ENCODE peak calls at places on chromosomes 16 and 17, in five cellular contexts. W is lower lobe of right lung, G is endothelial cell, F is prostate gland, P is bronchial epithelial cell. C is an unnamed sample.

GRCh38 chr16:19113577-19114358 is at the start of gene ITPRIPL2:
- DNase-seq in W (peak), G (peak), F (peak), P (peak), C (peak)

GRCh38 chr17:1226308-1226707 is 43.9 kb upstream of the BHLHA9 start:
- DNase-seq in W (no peak), G (no peak), F (no peak), P (no peak), C (no peak)

GRCh38 chr17:82985973-82986372 is 93.4 kb upstream of the METRNL start:
- DNase-seq in W (peak), G (no peak), F (no peak), P (no peak), C (no peak)

GRCh38 chr17:82358467-82359350 is at the start of gene TEX19:
- DNase-seq in W (no peak), G (no peak), F (no peak), P (no peak), C (peak)

GRCh38 chr17:31274252-31274651 is 22.8 kb downstream of the OMG start:
- DNase-seq in W (no peak), G (no peak), F (peak), P (peak), C (peak)

GRCh38 chr17:82373731-82374625 is 2.4 kb downstream of the UTS2R start:
- DNase-seq in W (peak), G (no peak), F (no peak), P (no peak), C (no peak)

GRCh38 chr16:72050769-72051464 is 3.4 kb upstream of the HP start:
- DNase-seq in W (no peak), G (no peak), F (no peak), P (peak), C (peak)

GRCh38 chr16:66364117-66364958 is 2.2 kb upstream of the CDH5 start:
- DNase-seq in W (peak), G (peak), F (peak), P (peak), C (no peak)

GRCh38 chr16:56632160-56632847 is at the start of gene MT1M:
- DNase-seq in W (peak), G (no peak), F (peak), P (no peak), C (no peak)

GRCh38 chr17:79248843-79249242 is 174.2 kb downstream of the ENGASE start:
- DNase-seq in W (no peak), G (no peak), F (no peak), P (no peak), C (no peak)

GRCh38 chr16:66240088-66240487 is 126.4 kb upstream of the CDH5 start:
- DNase-seq in W (no peak), G (no peak), F (no peak), P (no peak), C (no peak)

GRCh38 chr16:71540-72341 is 690 bp downstream of the RHBDF1 start:
- DNase-seq in W (peak), G (peak), F (peak), P (peak), C (peak)

GRCh38 chr17:57982452-57983170 is 5.4 kb downstream of the VEZF1 start:
- DNase-seq in W (no peak), G (no peak), F (no peak), P (no peak), C (no peak)

GRCh38 chr16:31157136-31157535 is 7.3 kb upstream of the PRSS36 start:
- DNase-seq in W (peak), G (no peak), F (no peak), P (no peak), C (no peak)

GRCh38 chr16:87017388-87018012 is 299.7 kb downstream of the C16orf95 start:
- DNase-seq in W (no peak), G (peak), F (no peak), P (peak), C (peak)

GRCh38 chr17:30005709-30006320 is 64.4 kb downstream of the EFCAB5 start:
- DNase-seq in W (no peak), G (no peak), F (no peak), P (peak), C (no peak)

GRCh38 chr17:82477934-82478333 is 19.4 kb downstream of the NARF start:
- DNase-seq in W (no peak), G (no peak), F (no peak), P (no peak), C (no peak)

GRCh38 chr17:82021728-82022309 is 859 bp downstream of the CENPX start:
- DNase-seq in W (no peak), G (no peak), F (no peak), P (no peak), C (no peak)

GRCh38 chr16:85820604-85821372 is 21.3 kb downstream of the COX4I1 start:
- DNase-seq in W (peak), G (no peak), F (no peak), P (peak), C (no peak)

GRCh38 chr17:77383613-77384608 is 243.1 kb downstream of the SEC14L1 start:
- DNase-seq in W (peak), G (no peak), F (peak), P (peak), C (peak)

GRCh38 chr16:10309271-10309932 is 76.5 kb upstream of the ATF7IP2 start:
- DNase-seq in W (no peak), G (no peak), F (no peak), P (no peak), C (no peak)

GRCh38 chr17:72206376-72206775 is 85.6 kb downstream of the SOX9 start:
- DNase-seq in W (no peak), G (no peak), F (no peak), P (no peak), C (no peak)

GRCh38 chr17:43791589-43791988 is 11.4 kb downstream of the CFAP97D1 start:
- DNase-seq in W (no peak), G (no peak), F (no peak), P (peak), C (peak)

GRCh38 chr17:64994781-64995538 is 61.6 kb downstream of the GNA13 start:
- DNase-seq in W (no peak), G (no peak), F (no peak), P (no peak), C (no peak)

GRCh38 chr16:14015948-14016347 is 55.2 kb upstream of the MRTFB start:
- DNase-seq in W (peak), G (no peak), F (no peak), P (peak), C (peak)
- TF ChIP-seq CTCF in W (no peak), G (no peak), F (no peak), P (no peak), C (no peak)

DNA sequence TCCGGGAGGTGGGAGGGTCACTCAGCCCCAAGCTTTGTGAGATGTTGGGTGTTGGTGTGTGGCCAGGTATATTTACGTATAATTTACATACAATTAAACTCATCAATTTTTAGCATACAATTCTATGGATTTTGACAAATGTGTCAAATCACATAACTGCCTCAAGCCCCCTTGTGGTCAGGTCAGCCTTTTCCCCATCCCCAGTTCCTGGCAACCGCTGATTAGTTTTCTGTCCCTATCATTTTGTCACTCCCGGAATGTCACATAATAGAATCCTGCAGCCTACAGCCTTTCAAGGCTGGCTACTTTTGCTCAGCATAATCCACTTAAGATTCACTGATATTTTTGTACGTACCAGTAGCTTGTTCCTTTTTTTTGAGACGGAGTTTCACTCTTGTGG is 19.4 kb upstream of the RAI1 start:
- DNase-seq in W (no peak), G (no peak), F (no peak), P (no peak), C (no peak)
- TF ChIP-seq CTCF in W (no peak), G (peak), F (no peak), P (no peak), C (no peak)

DNA sequence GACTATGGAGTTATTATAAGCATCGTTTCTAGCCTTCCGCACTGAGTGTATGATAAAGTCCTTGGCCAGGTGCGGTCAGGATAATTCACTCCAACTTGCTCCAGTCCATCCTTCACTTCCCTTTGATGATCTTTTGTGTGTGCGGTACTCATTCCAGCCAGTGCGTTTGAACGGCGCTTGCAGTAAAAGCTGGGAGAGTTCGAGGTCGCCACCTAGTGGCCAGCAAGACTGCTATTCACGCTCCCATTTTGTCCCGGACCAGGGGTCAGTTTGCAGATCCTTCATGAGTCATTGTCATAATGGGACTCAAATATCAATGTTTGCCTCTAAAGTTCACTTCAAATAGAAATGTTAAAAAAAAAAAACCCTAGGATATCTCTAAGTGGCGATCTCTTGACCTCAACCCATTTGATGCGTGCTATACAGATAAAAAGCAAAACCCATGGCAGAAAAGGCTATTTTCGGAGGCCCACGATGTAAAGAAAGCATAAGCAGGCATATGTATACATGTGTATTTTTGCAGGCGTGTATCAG is 417.1 kb downstream of the TMEM114 start:
- DNase-seq in W (peak), G (peak), F (peak), P (peak), C (peak)
- TF ChIP-seq CTCF in W (peak), G (peak), F (peak), P (peak), C (peak)

DNA sequence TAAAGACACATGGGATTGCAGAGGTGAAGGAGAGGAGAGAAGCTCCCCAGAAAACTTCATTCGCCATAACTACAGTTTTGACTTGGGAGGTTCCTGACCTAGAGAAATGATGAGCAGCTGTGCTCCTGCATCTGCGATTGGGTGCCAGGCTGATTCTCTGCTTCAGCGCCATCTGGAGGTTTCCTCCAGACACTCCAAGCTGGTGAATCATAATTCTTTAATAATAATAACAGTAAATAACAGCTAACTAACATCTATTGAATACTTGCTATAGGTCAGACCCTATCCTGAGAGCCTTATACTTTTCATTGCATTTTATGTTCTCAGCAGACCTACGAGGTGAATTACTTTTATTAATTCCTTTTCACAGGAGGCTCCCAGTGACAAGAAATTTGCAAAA is 575.8 kb downstream of the TOX3 start:
- DNase-seq in W (no peak), G (peak), F (no peak), P (peak), C (peak)
- TF ChIP-seq CTCF in W (no peak), G (peak), F (no peak), P (peak), C (peak)

GRCh38 chr17:63621229-63621683 is 961 bp upstream of the MAP3K3 start:
- DNase-seq in W (no peak), G (no peak), F (no peak), P (no peak), C (no peak)

GRCh38 chr17:63622571-63623390 is 564 bp downstream of the MAP3K3 start:
- DNase-seq in W (peak), G (peak), F (peak), P (peak), C (peak)

GRCh38 chr17:63623786-63624185 is 1.6 kb downstream of the MAP3K3 start:
- DNase-seq in W (no peak), G (no peak), F (no peak), P (no peak), C (no peak)

GRCh38 chr17:63626551-63627228 is 4.5 kb downstream of the MAP3K3 start:
- DNase-seq in W (no peak), G (no peak), F (no peak), P (no peak), C (no peak)

DNA sequence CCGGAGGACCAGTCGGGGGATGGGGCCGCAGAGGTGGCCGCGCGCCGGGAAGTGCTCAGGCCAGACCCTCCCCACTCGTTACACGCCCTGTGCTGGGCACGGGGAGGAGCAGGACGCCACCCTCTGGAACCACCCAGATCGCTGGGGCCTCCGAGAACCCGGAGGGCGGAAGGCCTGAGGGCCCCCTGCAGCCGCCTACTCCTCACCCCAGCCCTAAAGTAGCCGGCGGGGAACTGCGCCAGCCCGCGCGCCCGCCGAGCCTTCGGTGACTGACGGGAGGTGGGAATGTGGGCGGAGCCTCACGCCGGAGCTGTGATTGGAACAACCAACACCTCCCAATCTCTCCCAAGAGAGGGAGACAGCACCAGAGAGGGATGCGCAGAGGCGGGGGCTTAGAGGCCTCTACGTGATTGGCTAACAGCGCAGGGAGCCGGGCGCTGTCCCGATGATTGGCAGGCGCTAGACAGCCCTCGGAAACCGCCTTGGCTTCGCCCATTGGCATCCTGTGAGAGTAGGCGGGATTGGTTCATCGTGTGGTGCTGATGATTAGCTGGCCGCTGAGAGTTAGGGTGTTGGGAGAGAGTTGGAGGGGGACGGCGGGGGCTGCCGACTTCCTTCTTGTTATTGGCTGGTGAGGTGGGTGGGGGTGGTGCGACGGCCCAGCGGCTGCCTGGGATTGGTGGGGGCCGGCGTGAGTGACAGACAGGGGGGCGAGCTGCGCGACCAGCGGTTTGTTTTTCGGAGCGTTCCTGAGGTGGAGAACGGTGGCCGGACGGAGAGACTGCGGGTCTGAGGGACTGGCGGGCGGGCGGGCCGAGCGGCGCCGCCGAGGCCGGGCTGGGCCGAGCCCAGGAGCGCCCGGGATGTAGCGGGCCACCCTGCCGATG is at the start of gene MAP3K3:
- DNase-seq in W (peak), G (peak), F (peak), P (peak), C (peak)
- TF ChIP-seq CTCF in W (peak), G (no peak), F (no peak), P (no peak), C (no peak)

GRCh38 chr16:25433388-25433787 is 175.7 kb upstream of the ZKSCAN2 start:
- DNase-seq in W (no peak), G (no peak), F (no peak), P (no peak), C (no peak)

GRCh38 chr16:25434061-25434460 is 176.4 kb upstream of the ZKSCAN2 start:
- DNase-seq in W (no peak), G (no peak), F (no peak), P (no peak), C (no peak)
- TF ChIP-seq CTCF in W (no peak), G (no peak), F (no peak), P (no peak), C (no peak)

GRCh38 chr17:51857052-51857593 is 301.4 kb downstream of the CA10 start:
- DNase-seq in W (no peak), G (no peak), F (no peak), P (no peak), C (no peak)

GRCh38 chr17:51860934-51861561 is 297.5 kb downstream of the CA10 start:
- DNase-seq in W (no peak), G (peak), F (peak), P (peak), C (peak)
- TF ChIP-seq CTCF in W (peak), G (peak), F (peak), P (peak), C (peak)

C was measured in MCF 10A.